ENCODE peak calls at places on chromosomes 6 and 20, in ten cellular contexts. One of them, this sample, is unnamed. For H3K4me1, the result is how much of the 10 kb centered on the place peaks cover.

GRCh38 chr6:167956983-167957492 is 40.4 kb upstream of the KIF25 start:
- DNase-seq in left ventricle myocardium inferior: no peak
- DNase-seq in MM.1S: no peak
- DNase-seq in cardiac muscle cell: no peak
- DNase-seq in aorta: no peak
- DNase-seq in neural progenitor cell: no peak
- DNase-seq in CD8-positive, alpha-beta memory T cell: no peak
- DNase-seq in psoas muscle: no peak
- DNase-seq in pancreas: no peak
- DNase-seq in breast epithelium: no peak
- DNase-seq in this sample: peak

GRCh38 chr6:133208183-133208755 is 32.9 kb upstream of the EYA4 start:
- DNase-seq in left ventricle myocardium inferior: no peak
- DNase-seq in MM.1S: no peak
- DNase-seq in cardiac muscle cell: no peak
- DNase-seq in aorta: no peak
- DNase-seq in neural progenitor cell: no peak
- DNase-seq in CD8-positive, alpha-beta memory T cell: no peak
- DNase-seq in psoas muscle: no peak
- DNase-seq in pancreas: no peak
- DNase-seq in breast epithelium: no peak
- DNase-seq in this sample: no peak

GRCh38 chr6:8025191-8025590 is 39.0 kb downstream of the BLOC1S5 start:
- DNase-seq in left ventricle myocardium inferior: no peak
- DNase-seq in MM.1S: no peak
- DNase-seq in cardiac muscle cell: no peak
- DNase-seq in aorta: no peak
- DNase-seq in neural progenitor cell: no peak
- DNase-seq in CD8-positive, alpha-beta memory T cell: no peak
- DNase-seq in psoas muscle: no peak
- DNase-seq in pancreas: no peak
- DNase-seq in breast epithelium: no peak
- DNase-seq in this sample: no peak

GRCh38 chr6:130752292-130752691 is 74.9 kb upstream of the SMLR1 start:
- DNase-seq in left ventricle myocardium inferior: no peak
- DNase-seq in MM.1S: no peak
- DNase-seq in cardiac muscle cell: no peak
- DNase-seq in aorta: no peak
- DNase-seq in neural progenitor cell: no peak
- DNase-seq in CD8-positive, alpha-beta memory T cell: no peak
- DNase-seq in psoas muscle: no peak
- DNase-seq in pancreas: no peak
- DNase-seq in breast epithelium: no peak
- DNase-seq in this sample: no peak

GRCh38 chr20:33490023-33490933 is at the start of gene CBFA2T2:
- DNase-seq in left ventricle myocardium inferior: peak
- DNase-seq in MM.1S: peak
- DNase-seq in cardiac muscle cell: no peak
- DNase-seq in aorta: peak
- DNase-seq in neural progenitor cell: peak
- DNase-seq in CD8-positive, alpha-beta memory T cell: no peak
- DNase-seq in psoas muscle: peak
- DNase-seq in pancreas: no peak
- DNase-seq in breast epithelium: peak
- DNase-seq in this sample: peak

GRCh38 chr6:2986722-2987196 is 12.9 kb upstream of the NQO2 start:
- DNase-seq in left ventricle myocardium inferior: no peak
- DNase-seq in MM.1S: no peak
- DNase-seq in cardiac muscle cell: no peak
- DNase-seq in aorta: no peak
- DNase-seq in neural progenitor cell: no peak
- DNase-seq in CD8-positive, alpha-beta memory T cell: no peak
- DNase-seq in psoas muscle: no peak
- DNase-seq in pancreas: no peak
- DNase-seq in breast epithelium: no peak
- DNase-seq in this sample: peak

GRCh38 chr6:100379386-100379785 is 85.3 kb downstream of the SIM1 start:
- DNase-seq in left ventricle myocardium inferior: no peak
- DNase-seq in MM.1S: no peak
- DNase-seq in cardiac muscle cell: no peak
- DNase-seq in aorta: no peak
- DNase-seq in neural progenitor cell: no peak
- DNase-seq in CD8-positive, alpha-beta memory T cell: no peak
- DNase-seq in psoas muscle: no peak
- DNase-seq in pancreas: no peak
- DNase-seq in breast epithelium: no peak
- DNase-seq in this sample: no peak

GRCh38 chr20:62496525-62497218 is 20.9 kb upstream of the GATA5 start:
- DNase-seq in left ventricle myocardium inferior: no peak
- DNase-seq in MM.1S: no peak
- DNase-seq in cardiac muscle cell: peak
- DNase-seq in aorta: no peak
- DNase-seq in neural progenitor cell: peak
- DNase-seq in CD8-positive, alpha-beta memory T cell: no peak
- DNase-seq in psoas muscle: no peak
- DNase-seq in pancreas: no peak
- DNase-seq in breast epithelium: no peak
- DNase-seq in this sample: peak

GRCh38 chr6:2665169-2666070 is 85.3 kb downstream of the MYLK4 start:
- DNase-seq in left ventricle myocardium inferior: no peak
- DNase-seq in MM.1S: no peak
- DNase-seq in cardiac muscle cell: no peak
- DNase-seq in aorta: no peak
- DNase-seq in neural progenitor cell: no peak
- DNase-seq in CD8-positive, alpha-beta memory T cell: no peak
- DNase-seq in psoas muscle: no peak
- DNase-seq in pancreas: no peak
- DNase-seq in breast epithelium: no peak
- DNase-seq in this sample: no peak

GRCh38 chr6:73309784-73310502 is 44.1 kb downstream of the DPPA5 start:
- DNase-seq in left ventricle myocardium inferior: peak
- DNase-seq in MM.1S: peak
- DNase-seq in cardiac muscle cell: peak
- DNase-seq in aorta: peak
- DNase-seq in neural progenitor cell: peak
- DNase-seq in CD8-positive, alpha-beta memory T cell: peak
- DNase-seq in psoas muscle: peak
- DNase-seq in pancreas: peak
- DNase-seq in breast epithelium: no peak
- DNase-seq in this sample: peak
- H3K27ac ChIP-seq in left ventricle myocardium inferior: no peak
- H3K27ac ChIP-seq in MM.1S: peak
- H3K27ac ChIP-seq in cardiac muscle cell: no peak
- H3K27ac ChIP-seq in aorta: no peak
- H3K27ac ChIP-seq in neural progenitor cell: no peak
- H3K27ac ChIP-seq in CD8-positive, alpha-beta memory T cell: peak
- H3K27ac ChIP-seq in psoas muscle: no peak
- H3K27ac ChIP-seq in pancreas: no peak
- H3K27ac ChIP-seq in breast epithelium: no peak
- H3K27ac ChIP-seq in this sample: no peak

GRCh38 chr20:50415516-50416268 is 94.5 kb upstream of the PTPN1 start:
- DNase-seq in left ventricle myocardium inferior: peak
- DNase-seq in MM.1S: no peak
- DNase-seq in cardiac muscle cell: no peak
- DNase-seq in aorta: peak
- DNase-seq in neural progenitor cell: peak
- DNase-seq in CD8-positive, alpha-beta memory T cell: no peak
- DNase-seq in psoas muscle: peak
- DNase-seq in pancreas: peak
- DNase-seq in breast epithelium: peak
- DNase-seq in this sample: peak
- H3K4me1 ChIP-seq in left ventricle myocardium inferior: under half
- H3K4me1 ChIP-seq in MM.1S: under half
- H3K4me1 ChIP-seq in cardiac muscle cell: under half
- H3K4me1 ChIP-seq in aorta: under half
- H3K4me1 ChIP-seq in neural progenitor cell: under half
- H3K4me1 ChIP-seq in CD8-positive, alpha-beta memory T cell: under half
- H3K4me1 ChIP-seq in psoas muscle: under half
- H3K4me1 ChIP-seq in pancreas: under half
- H3K4me1 ChIP-seq in breast epithelium: under half
- H3K4me1 ChIP-seq in this sample: under half

DNA sequence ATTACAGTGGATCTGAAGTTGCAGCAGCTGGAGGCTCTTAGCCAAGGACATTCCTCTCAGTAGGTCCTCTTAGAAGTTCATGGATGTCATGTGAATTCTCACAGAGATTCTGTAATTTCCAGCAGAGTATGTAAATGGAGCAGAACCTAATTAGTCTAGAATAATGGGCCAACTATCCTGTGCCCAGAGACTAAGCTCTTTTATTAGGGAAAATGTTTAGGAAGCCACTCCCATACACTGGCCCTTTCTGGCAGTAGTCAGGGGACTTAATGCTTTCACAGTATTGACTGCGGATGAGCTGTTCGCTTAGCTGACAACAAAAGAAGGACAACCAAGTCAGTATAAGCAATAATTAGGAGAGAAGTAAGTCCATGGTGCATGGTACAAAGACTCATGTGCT is 43.8 kb upstream of the KIF16B start:
- DNase-seq in left ventricle myocardium inferior: no peak
- DNase-seq in MM.1S: no peak
- DNase-seq in cardiac muscle cell: no peak
- DNase-seq in aorta: no peak
- DNase-seq in neural progenitor cell: no peak
- DNase-seq in CD8-positive, alpha-beta memory T cell: no peak
- DNase-seq in psoas muscle: no peak
- DNase-seq in pancreas: no peak
- DNase-seq in breast epithelium: no peak
- DNase-seq in this sample: no peak
- H3K4me3 ChIP-seq in left ventricle myocardium inferior: no peak
- H3K4me3 ChIP-seq in MM.1S: no peak
- H3K4me3 ChIP-seq in cardiac muscle cell: no peak
- H3K4me3 ChIP-seq in aorta: no peak
- H3K4me3 ChIP-seq in neural progenitor cell: no peak
- H3K4me3 ChIP-seq in CD8-positive, alpha-beta memory T cell: no peak
- H3K4me3 ChIP-seq in psoas muscle: no peak
- H3K4me3 ChIP-seq in pancreas: no peak
- H3K4me3 ChIP-seq in breast epithelium: no peak
- H3K4me3 ChIP-seq in this sample: no peak

DNA sequence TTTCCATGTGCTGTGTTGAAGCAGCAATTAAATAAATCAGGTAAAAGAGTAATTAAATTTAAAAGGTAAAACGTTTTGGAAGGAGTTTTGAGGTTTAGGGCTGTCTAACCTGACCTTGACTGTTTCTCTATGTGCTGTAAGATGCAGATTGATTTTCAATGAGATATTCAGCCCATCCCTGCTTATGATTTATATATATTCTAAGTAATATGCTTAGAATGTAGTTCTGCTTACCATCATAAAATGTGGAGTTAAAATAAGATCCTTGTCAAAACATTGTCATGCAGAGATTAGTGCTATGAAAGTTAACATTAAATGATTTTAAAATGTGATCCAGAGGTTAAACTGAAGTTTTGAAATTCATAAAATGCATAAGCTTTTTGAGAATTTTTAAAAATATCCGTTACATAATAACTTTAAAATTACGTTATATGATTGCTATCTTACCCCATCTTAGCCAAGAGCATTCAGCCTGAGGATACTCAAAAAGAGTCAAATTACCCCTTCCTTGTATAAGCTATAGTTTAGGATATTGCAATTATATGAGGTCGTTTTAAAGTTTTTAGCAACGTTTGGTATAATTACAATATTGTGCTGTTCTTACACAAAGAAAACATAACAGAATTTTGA is 122.5 kb downstream of the MTHFD1L start:
- DNase-seq in left ventricle myocardium inferior: no peak
- DNase-seq in MM.1S: no peak
- DNase-seq in cardiac muscle cell: no peak
- DNase-seq in aorta: no peak
- DNase-seq in neural progenitor cell: no peak
- DNase-seq in CD8-positive, alpha-beta memory T cell: no peak
- DNase-seq in psoas muscle: no peak
- DNase-seq in pancreas: no peak
- DNase-seq in breast epithelium: no peak
- DNase-seq in this sample: no peak
- H3K27ac ChIP-seq in left ventricle myocardium inferior: no peak
- H3K27ac ChIP-seq in MM.1S: no peak
- H3K27ac ChIP-seq in cardiac muscle cell: no peak
- H3K27ac ChIP-seq in aorta: no peak
- H3K27ac ChIP-seq in neural progenitor cell: no peak
- H3K27ac ChIP-seq in CD8-positive, alpha-beta memory T cell: no peak
- H3K27ac ChIP-seq in psoas muscle: no peak
- H3K27ac ChIP-seq in pancreas: no peak
- H3K27ac ChIP-seq in breast epithelium: no peak
- H3K27ac ChIP-seq in this sample: no peak

DNA sequence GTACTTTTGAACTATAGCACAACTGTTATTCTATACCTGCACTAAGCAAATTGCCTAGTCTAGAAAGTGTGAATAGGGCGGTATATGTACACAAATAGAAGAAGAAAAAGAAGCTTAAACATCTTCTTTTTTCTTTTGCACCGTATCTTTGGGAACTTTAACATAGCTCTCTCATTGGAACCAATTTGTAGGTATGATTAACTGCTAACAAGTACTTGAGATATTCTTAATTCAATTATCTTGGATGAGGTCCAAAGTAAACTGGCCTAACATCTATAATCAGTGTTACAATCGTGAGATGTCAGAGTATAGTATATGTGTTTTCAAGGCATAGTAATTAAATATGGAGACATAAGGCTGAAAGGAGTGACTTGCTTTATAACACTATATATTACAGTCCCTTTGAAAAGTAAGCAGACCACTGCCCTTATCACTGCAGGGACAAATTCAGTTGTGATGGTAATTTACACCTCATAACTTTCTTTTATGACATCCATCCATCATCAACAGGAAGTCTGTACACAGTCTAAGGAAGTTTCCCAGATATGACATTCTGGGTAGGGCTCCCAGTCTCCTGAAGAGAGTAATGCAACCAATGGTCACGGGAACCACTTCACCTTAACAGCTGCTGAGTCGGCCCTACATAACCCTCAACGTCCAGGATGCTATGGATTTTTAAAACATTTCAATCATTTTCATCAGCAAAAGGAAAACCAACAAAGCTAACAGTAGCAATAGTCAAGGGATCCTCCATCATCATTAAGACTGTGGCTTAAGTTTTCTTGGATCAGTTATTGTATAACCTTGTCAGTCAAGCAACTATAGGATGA is 37.6 kb downstream of the NKAIN2 start:
- DNase-seq in left ventricle myocardium inferior: no peak
- DNase-seq in MM.1S: no peak
- DNase-seq in cardiac muscle cell: no peak
- DNase-seq in aorta: no peak
- DNase-seq in neural progenitor cell: no peak
- DNase-seq in CD8-positive, alpha-beta memory T cell: no peak
- DNase-seq in psoas muscle: no peak
- DNase-seq in pancreas: no peak
- DNase-seq in breast epithelium: no peak
- DNase-seq in this sample: no peak
- H3K4me1 ChIP-seq in left ventricle myocardium inferior: under half
- H3K4me1 ChIP-seq in MM.1S: under half
- H3K4me1 ChIP-seq in cardiac muscle cell: under half
- H3K4me1 ChIP-seq in aorta: under half
- H3K4me1 ChIP-seq in neural progenitor cell: under half
- H3K4me1 ChIP-seq in CD8-positive, alpha-beta memory T cell: under half
- H3K4me1 ChIP-seq in psoas muscle: under half
- H3K4me1 ChIP-seq in pancreas: under half
- H3K4me1 ChIP-seq in breast epithelium: under half
- H3K4me1 ChIP-seq in this sample: under half

This sample was measured in small intestine.